ENCODE peak calls at places on chromosomes 3 and 15, in four cellular contexts. B is lung microvascular endothelial cell; C is DMS 273 treated with DMSO at 0.1 percent for 48 hours; U is CD8-positive, alpha-beta T cell. Z is an unnamed sample.

GRCh38 chr3:89107461-89108035 is at the start of gene EPHA3:
- DNase-seq in C (peak), U (peak), B (peak), Z (peak)

GRCh38 chr15:40075298-40076044 is 33.2 kb downstream of the BMF start:
- DNase-seq in C (no peak), U (no peak), B (no peak), Z (no peak)

GRCh38 chr3:37435572-37435971 is 261.2 kb upstream of the LRRFIP2 start:
- DNase-seq in U (no peak), B (no peak), C (no peak), Z (no peak)

GRCh38 chr15:63447277-63447676 is 57.1 kb upstream of the USP3 start:
- DNase-seq in U (no peak), B (no peak), C (no peak), Z (peak)

GRCh38 chr3:52705688-52706686 is at the start of the genes GLT8D1 and SPCS1:
- DNase-seq in U (peak), C (peak), B (peak), Z (peak)

GRCh38 chr3:30440147-30440604 is 166.2 kb upstream of the TGFBR2 start:
- DNase-seq in U (no peak), B (no peak), C (no peak), Z (no peak)

GRCh38 chr3:48747703-48748102 is 30.7 kb upstream of the IP6K2 start:
- DNase-seq in B (peak), C (no peak), U (no peak), Z (no peak)

GRCh38 chr15:48904758-48905157 is 26.8 kb downstream of the EID1 start:
- DNase-seq in B (no peak), C (no peak), U (no peak), Z (no peak)

GRCh38 chr15:95600884-95601283 is 729.6 kb upstream of the NR2F2 start:
- DNase-seq in B (no peak), C (no peak), U (no peak), Z (no peak)

GRCh38 chr15:48415036-48415886 is 84.0 kb downstream of the DUT start:
- DNase-seq in C (no peak), B (peak), U (no peak), Z (no peak)

GRCh38 chr15:45588199-45588910 is 1.2 kb downstream of the BLOC1S6 start:
- DNase-seq in U (no peak), B (no peak), C (no peak), Z (no peak)

GRCh38 chr3:46065751-46066256 is 38.5 kb upstream of the XCR1 start:
- DNase-seq in B (no peak), U (no peak), C (no peak), Z (peak)

GRCh38 chr15:67905628-67906027 is 65.8 kb upstream of the RNU6-1 start:
- DNase-seq in B (no peak), C (no peak), U (no peak), Z (no peak)

GRCh38 chr3:175383366-175383765 is 524.2 kb downstream of the NAALADL2 start:
- DNase-seq in B (no peak), U (no peak), C (no peak), Z (no peak)

GRCh38 chr3:53806182-53807116 is 39.8 kb downstream of the CHDH start:
- DNase-seq in C (no peak), B (no peak), U (no peak), Z (no peak)

GRCh38 chr3:13217736-13218540 is 144.7 kb upstream of the IQSEC1 start:
- DNase-seq in U (no peak), B (no peak), C (no peak), Z (no peak)

Z was measured in NCI-H524.